ENCODE peak calls at places on chromosomes 5 and 9, in nine cellular contexts. C is stomach, K is sigmoid colon, W is SK-N-SH, E is H1, R is HepG2, J is K562, Z is suprapubic skin, V is upper lobe of left lung. X is an unnamed sample.

GRCh38 chr5:893711-894110 is 1.0 kb downstream of the TRIP13 start:
- DNase-seq in K (peak; percentile 48), J (no peak), R (no peak), W (no peak), Z (no peak), E (no peak), V (no peak), C (no peak), X (no peak)

GRCh38 chr5:142364251-142365145 is 39.7 kb upstream of the SPRY4 start:
- DNase-seq in Z (no peak), C (no peak), R (no peak), J (peak; percentile 62), K (peak; percentile 82), E (no peak), V (peak; percentile 38), W (no peak), X (peak; percentile 41)

GRCh38 chr5:35036536-35036935 is 11.2 kb downstream of the AGXT2 start:
- DNase-seq in R (no peak), C (no peak), V (no peak), K (no peak), E (no peak), Z (no peak), J (no peak), W (no peak), X (no peak)

GRCh38 chr5:32713396-32714381 is 2.6 kb downstream of the NPR3 start:
- DNase-seq in E (peak; percentile 86), Z (peak; percentile 81), J (no peak), C (no peak), R (no peak), W (peak; percentile 26), K (peak; percentile 69), V (peak; percentile 25), X (peak; percentile 21)

GRCh38 chr9:27157736-27158135 is 48.7 kb downstream of the TEK start:
- DNase-seq in W (no peak), Z (no peak), K (no peak), E (no peak), J (no peak), V (no peak), C (no peak), R (no peak), X (no peak)

GRCh38 chr5:165405340-165405739 is 1899.9 kb downstream of the MAT2B start:
- DNase-seq in W (no peak), V (no peak), Z (no peak), K (no peak), J (no peak), R (no peak), E (no peak), C (no peak), X (no peak)

GRCh38 chr5:56279979-56280378 is 46.8 kb upstream of the ANKRD55 start:
- DNase-seq in R (peak; percentile 80), V (no peak), J (no peak), K (no peak), C (no peak), Z (no peak), E (no peak), W (no peak), X (no peak)

GRCh38 chr5:668299-668995 is 24.7 kb downstream of the TPPP start:
- DNase-seq in E (no peak), C (no peak), K (no peak), W (no peak), J (no peak), R (no peak), Z (peak; percentile 76), V (no peak), X (no peak)

GRCh38 chr5:66427043-66427442 is 169.2 kb upstream of the MAST4 start:
- DNase-seq in Z (no peak), K (no peak), R (no peak), V (no peak), W (no peak), J (no peak), C (no peak), E (no peak), X (no peak)

GRCh38 chr9:112378441-112379176 is 1.3 kb upstream of the HSDL2 start:
- DNase-seq in V (no peak), E (no peak), W (no peak), R (no peak), K (no peak), Z (no peak), J (no peak), C (no peak), X (peak; percentile 40)

GRCh38 chr5:181052526-181052927 is 12.5 kb downstream of the BTNL9 start:
- DNase-seq in W (no peak), Z (no peak), E (peak; percentile 66), V (no peak), C (no peak), J (no peak), K (no peak), R (no peak), X (no peak)

GRCh38 chr5:91069364-91069763 is 313.8 kb downstream of the ARRDC3 start:
- DNase-seq in R (no peak), Z (no peak), C (no peak), V (no peak), W (no peak), J (no peak), K (no peak), E (no peak), X (no peak)

GRCh38 chr5:78964889-78965288 is 20.2 kb downstream of the ARSB start:
- DNase-seq in V (no peak), R (peak; percentile 69), C (no peak), K (no peak), Z (no peak), W (peak; percentile 49), J (no peak), E (no peak), X (no peak)

GRCh38 chr5:142884029-142884428 is 113.9 kb downstream of the ARHGAP26 start:
- DNase-seq in K (no peak), V (no peak), W (no peak), J (no peak), Z (no peak), C (no peak), E (no peak), R (no peak), X (no peak)

GRCh38 chr9:78132688-78133033 is 101.0 kb upstream of the GNAQ start:
- DNase-seq in K (no peak), Z (no peak), C (no peak), E (no peak), W (no peak), V (no peak), J (no peak), R (no peak), X (no peak)

DNA sequence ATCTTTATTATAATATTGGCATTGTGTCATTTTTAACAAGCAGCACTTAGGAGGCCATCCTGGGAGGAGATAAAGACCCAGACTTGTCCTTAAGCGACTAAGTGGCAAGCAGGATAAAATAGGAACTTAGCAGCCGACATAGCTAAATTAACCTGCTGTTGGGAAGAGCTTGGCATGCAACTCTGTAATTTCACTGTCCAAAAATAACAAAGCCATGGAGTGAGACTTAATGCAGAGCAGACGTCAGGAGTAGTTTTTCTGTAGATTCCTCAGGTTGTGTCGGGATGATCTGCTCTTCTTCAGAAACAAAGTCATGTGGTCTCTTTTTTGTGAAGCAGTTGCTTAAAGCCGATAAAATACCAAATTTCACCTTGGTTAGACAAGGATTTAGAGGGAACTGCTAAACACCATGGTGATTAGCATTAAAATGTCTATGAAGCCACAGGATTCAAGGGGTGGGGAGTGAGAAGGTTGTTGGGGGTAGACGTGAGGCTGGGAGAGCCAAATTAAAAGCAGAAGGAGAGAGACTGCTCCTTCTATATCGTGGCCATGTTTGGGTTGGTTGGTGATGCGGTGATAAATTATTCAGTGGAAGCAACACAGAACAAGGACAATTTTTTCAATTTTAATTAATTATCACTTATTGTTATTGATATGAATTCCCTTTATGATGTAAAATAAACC is 303.0 kb downstream of the CSNK1G3 start:
- DNase-seq in C (no peak), V (no peak), R (no peak), K (no peak), J (no peak), Z (no peak), E (no peak), W (peak; percentile 6), X (no peak)
- H3K4me1 ChIP-seq in C (peaks cover 27% of the 10 kb centered on the region), V (peaks cover 10% of the 10 kb centered on the region), R (peaks cover 3% of the 10 kb centered on the region), K (no peaks in the 10 kb centered on the region), J (no peaks in the 10 kb centered on the region), Z (peaks cover 25% of the 10 kb centered on the region), E (peaks cover 24% of the 10 kb centered on the region), W (peaks cover 29% of the 10 kb centered on the region), X (peaks cover 5% of the 10 kb centered on the region)

GRCh38 chr5:177185993-177186392 is 52.4 kb downstream of the NSD1 start:
- DNase-seq in Z (no peak), W (no peak), V (no peak), C (no peak), R (no peak), E (no peak), K (no peak), J (no peak), X (no peak)

GRCh38 chr5:177186645-177187044 is 53.1 kb downstream of the NSD1 start:
- DNase-seq in C (no peak), V (no peak), R (no peak), K (no peak), J (no peak), W (no peak), E (no peak), Z (no peak), X (no peak)

GRCh38 chr5:177188775-177189174 is 55.2 kb downstream of the NSD1 start:
- DNase-seq in C (no peak), Z (no peak), W (no peak), K (no peak), J (no peak), V (no peak), R (no peak), E (no peak), X (no peak)

GRCh38 chr5:177189965-177190364 is 56.4 kb downstream of the NSD1 start:
- DNase-seq in R (no peak), K (no peak), C (no peak), E (no peak), J (no peak), V (no peak), W (no peak), Z (no peak), X (no peak)

DNA sequence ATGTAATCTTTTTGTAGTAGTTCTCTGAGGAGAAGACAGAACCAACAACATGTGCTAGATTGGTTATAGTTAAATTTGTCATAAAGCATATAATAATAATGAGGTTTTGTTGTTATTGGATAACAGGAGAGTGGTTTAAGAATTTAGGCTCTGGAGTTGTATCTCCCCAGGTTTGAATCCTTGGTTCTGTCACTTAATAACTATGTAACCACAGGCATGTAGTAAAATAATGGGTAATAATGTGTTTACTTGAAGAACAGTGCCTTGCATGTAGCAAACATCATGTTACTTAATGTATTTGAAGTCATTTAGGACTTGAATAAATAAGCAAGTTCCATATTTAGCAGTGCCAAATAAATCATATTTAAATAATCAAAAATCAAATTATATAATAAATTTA is 55.8 kb downstream of the NSD1 start:
- DNase-seq in E (no peak), R (no peak), K (no peak), Z (no peak), W (no peak), V (no peak), J (no peak), C (no peak), X (no peak)
- TF ChIP-seq EP300 in E (no peak), R (no peak), K (no peak), Z (no peak), W (no peak), V (no peak), J (no peak), C (no peak), X (no peak)

GRCh38 chr9:76657265-76657664 is 107.0 kb upstream of the PCA3 start:
- DNase-seq in K (no peak), Z (no peak), V (no peak), R (no peak), W (no peak), C (no peak), E (no peak), J (no peak), X (no peak)
- TF ChIP-seq POLR2AphosphoS5 in K (no peak), Z (no peak), V (no peak), R (no peak), W (peak; percentile 55), C (no peak), E (no peak), J (no peak), X (no peak)

GRCh38 chr5:151151793-151152192 is 5.8 kb downstream of the ANXA6 start:
- DNase-seq in V (peak; percentile 75), W (no peak), K (no peak), R (no peak), Z (no peak), C (no peak), J (no peak), E (no peak), X (peak; percentile 30)
- H3K4me1 ChIP-seq in V (peaks cover 69% of the 10 kb centered on the region), W (peaks cover 39% of the 10 kb centered on the region), K (peaks cover 4% of the 10 kb centered on the region), R (peaks cover 50% of the 10 kb centered on the region), Z (peaks cover 46% of the 10 kb centered on the region), C (peaks cover 99% of the 10 kb centered on the region), J (peaks cover 12% of the 10 kb centered on the region), E (peaks cover 16% of the 10 kb centered on the region), X (peaks cover 36% of the 10 kb centered on the region)

X was measured in transverse colon.